ENCODE peak calls at places on chromosomes 4 and X, in eight cellular contexts. R, T, E, V, Y, G, P and U are unnamed samples.

GRCh38 chrX:17022205-17022604 is 75.7 kb downstream of the REPS2 start:
- DNase-seq in V (no peak), G (no peak), R (no peak), P (no peak), E (no peak), Y (no peak), T (no peak), U (no peak)

GRCh38 chrX:456146-456545 is 69.4 kb upstream of the PPP2R3B start:
- DNase-seq in V (no peak), P (no peak), E (no peak), T (no peak), G (no peak), Y (no peak), R (no peak), U (no peak)

GRCh38 chrX:12767856-12768255 is 23.4 kb upstream of the PRPS2 start:
- DNase-seq in G (no peak), T (no peak), P (peak), Y (no peak), R (no peak), E (no peak), V (no peak), U (no peak)

GRCh38 chrX:69158166-69159040 is 6.8 kb downstream of the PJA1 start:
- DNase-seq in G (no peak), V (peak), E (peak), Y (peak), P (no peak), T (peak), R (peak), U (peak)

GRCh38 chr4:93827272-93827947 is 1.1 kb upstream of the ATOH1 start:
- DNase-seq in T (no peak), E (no peak), G (no peak), R (no peak), Y (peak), V (peak), P (no peak), U (no peak)

GRCh38 chrX:113514906-113515305 is 674.3 kb upstream of the AMOT start:
- DNase-seq in E (no peak), G (no peak), Y (no peak), V (peak), R (no peak), T (no peak), P (no peak), U (no peak)

GRCh38 chrX:50609796-50610195 is 139.2 kb upstream of the DGKK start:
- DNase-seq in T (no peak), R (no peak), E (no peak), P (no peak), G (no peak), V (no peak), Y (no peak), U (no peak)

GRCh38 chrX:153226344-153227190 is 47.5 kb downstream of the MAGEA1 start:
- DNase-seq in Y (no peak), E (peak), V (peak), P (no peak), G (no peak), T (no peak), R (peak), U (no peak)

GRCh38 chr4:186820371-186820990 is 96.8 kb upstream of the FAT1 start:
- DNase-seq in P (no peak), E (peak), G (no peak), V (no peak), T (no peak), Y (peak), R (peak), U (no peak)